ENCODE peak calls at places on chromosome 11, in eight cellular contexts. One of them, this sample, is unnamed.

GRCh38 chr11:59135648-59136461 is 6.8 kb upstream of the FAM111A start:
- DNase-seq in transverse colon: peak
- DNase-seq in mammary epithelial cell: peak
- DNase-seq in NT2/D1: peak
- DNase-seq in tibial artery: peak
- DNase-seq in SJCRH30: peak
- DNase-seq in Panc1: no peak
- DNase-seq in GM12865: peak
- DNase-seq in this sample: peak

GRCh38 chr11:27239305-27239942 is 123.6 kb downstream of the CCDC34 start:
- DNase-seq in NT2/D1: no peak
- DNase-seq in transverse colon: no peak
- DNase-seq in GM12865: no peak
- DNase-seq in SJCRH30: peak
- DNase-seq in mammary epithelial cell: no peak
- DNase-seq in tibial artery: peak
- DNase-seq in Panc1: no peak
- DNase-seq in this sample: no peak

GRCh38 chr11:93842461-93842860 is 8.0 kb downstream of the VSTM5 start:
- DNase-seq in tibial artery: no peak
- DNase-seq in mammary epithelial cell: peak
- DNase-seq in Panc1: no peak
- DNase-seq in GM12865: no peak
- DNase-seq in transverse colon: peak
- DNase-seq in SJCRH30: no peak
- DNase-seq in NT2/D1: no peak
- DNase-seq in this sample: no peak

GRCh38 chr11:93518081-93518480 is 25.1 kb downstream of the SMCO4 start:
- DNase-seq in SJCRH30: no peak
- DNase-seq in mammary epithelial cell: no peak
- DNase-seq in Panc1: no peak
- DNase-seq in GM12865: no peak
- DNase-seq in transverse colon: no peak
- DNase-seq in NT2/D1: no peak
- DNase-seq in tibial artery: no peak
- DNase-seq in this sample: no peak

GRCh38 chr11:19919050-19919561 is 206.5 kb downstream of the NAV2 start:
- DNase-seq in NT2/D1: no peak
- DNase-seq in transverse colon: peak
- DNase-seq in GM12865: no peak
- DNase-seq in mammary epithelial cell: peak
- DNase-seq in Panc1: peak
- DNase-seq in tibial artery: peak
- DNase-seq in SJCRH30: no peak
- DNase-seq in this sample: no peak

GRCh38 chr11:102552447-102553200 is 22.1 kb upstream of the MMP7 start:
- DNase-seq in Panc1: no peak
- DNase-seq in mammary epithelial cell: peak
- DNase-seq in GM12865: no peak
- DNase-seq in transverse colon: no peak
- DNase-seq in NT2/D1: no peak
- DNase-seq in SJCRH30: no peak
- DNase-seq in tibial artery: no peak
- DNase-seq in this sample: no peak

GRCh38 chr11:78780889-78781288 is 206.2 kb upstream of the NARS2 start:
- DNase-seq in NT2/D1: no peak
- DNase-seq in transverse colon: no peak
- DNase-seq in SJCRH30: no peak
- DNase-seq in mammary epithelial cell: no peak
- DNase-seq in GM12865: no peak
- DNase-seq in tibial artery: no peak
- DNase-seq in Panc1: no peak
- DNase-seq in this sample: no peak

GRCh38 chr11:15967966-15968365 is 388.4 kb downstream of the SOX6 start:
- DNase-seq in GM12865: no peak
- DNase-seq in Panc1: no peak
- DNase-seq in transverse colon: no peak
- DNase-seq in NT2/D1: no peak
- DNase-seq in mammary epithelial cell: peak
- DNase-seq in SJCRH30: no peak
- DNase-seq in tibial artery: no peak
- DNase-seq in this sample: no peak

GRCh38 chr11:18495703-18496102 is 31.0 kb downstream of the TSG101 start:
- DNase-seq in transverse colon: no peak
- DNase-seq in mammary epithelial cell: no peak
- DNase-seq in tibial artery: no peak
- DNase-seq in NT2/D1: no peak
- DNase-seq in GM12865: no peak
- DNase-seq in SJCRH30: no peak
- DNase-seq in Panc1: no peak
- DNase-seq in this sample: no peak

GRCh38 chr11:67389477-67389876 is 2.3 kb upstream of the RAD9A start:
- DNase-seq in GM12865: peak
- DNase-seq in tibial artery: no peak
- DNase-seq in mammary epithelial cell: no peak
- DNase-seq in transverse colon: peak
- DNase-seq in NT2/D1: peak
- DNase-seq in Panc1: peak
- DNase-seq in SJCRH30: peak
- DNase-seq in this sample: peak

GRCh38 chr11:3953327-3953726 is 97.9 kb downstream of the STIM1 start:
- DNase-seq in mammary epithelial cell: no peak
- DNase-seq in GM12865: no peak
- DNase-seq in NT2/D1: no peak
- DNase-seq in SJCRH30: no peak
- DNase-seq in tibial artery: no peak
- DNase-seq in Panc1: no peak
- DNase-seq in transverse colon: no peak
- DNase-seq in this sample: no peak

GRCh38 chr11:106021181-106021966 is 666 bp downstream of the MSANTD4 start:
- DNase-seq in GM12865: no peak
- DNase-seq in mammary epithelial cell: no peak
- DNase-seq in tibial artery: no peak
- DNase-seq in Panc1: no peak
- DNase-seq in transverse colon: no peak
- DNase-seq in SJCRH30: peak
- DNase-seq in NT2/D1: no peak
- DNase-seq in this sample: no peak

GRCh38 chr11:11533751-11534150 is 88.1 kb downstream of the GALNT18 start:
- DNase-seq in mammary epithelial cell: no peak
- DNase-seq in SJCRH30: no peak
- DNase-seq in NT2/D1: no peak
- DNase-seq in tibial artery: no peak
- DNase-seq in Panc1: no peak
- DNase-seq in transverse colon: no peak
- DNase-seq in GM12865: no peak
- DNase-seq in this sample: no peak

GRCh38 chr11:57157624-57158023 is 24.1 kb upstream of the LRRC55 start:
- DNase-seq in tibial artery: no peak
- DNase-seq in NT2/D1: no peak
- DNase-seq in GM12865: no peak
- DNase-seq in SJCRH30: no peak
- DNase-seq in transverse colon: no peak
- DNase-seq in Panc1: no peak
- DNase-seq in mammary epithelial cell: no peak
- DNase-seq in this sample: no peak

GRCh38 chr11:31141804-31142203 is 227.7 kb downstream of the DCDC1 start:
- DNase-seq in mammary epithelial cell: no peak
- DNase-seq in Panc1: no peak
- DNase-seq in GM12865: no peak
- DNase-seq in tibial artery: no peak
- DNase-seq in SJCRH30: no peak
- DNase-seq in transverse colon: no peak
- DNase-seq in NT2/D1: no peak
- DNase-seq in this sample: peak

GRCh38 chr11:72721689-72722049 is 30.5 kb downstream of the ARAP1 start:
- DNase-seq in tibial artery: no peak
- DNase-seq in transverse colon: peak
- DNase-seq in NT2/D1: no peak
- DNase-seq in Panc1: no peak
- DNase-seq in mammary epithelial cell: no peak
- DNase-seq in SJCRH30: peak
- DNase-seq in GM12865: peak
- DNase-seq in this sample: no peak

GRCh38 chr11:9826390-9826789 is 162.5 kb downstream of the SWAP70 start:
- DNase-seq in transverse colon: no peak
- DNase-seq in NT2/D1: no peak
- DNase-seq in Panc1: no peak
- DNase-seq in GM12865: no peak
- DNase-seq in tibial artery: no peak
- DNase-seq in mammary epithelial cell: no peak
- DNase-seq in SJCRH30: no peak
- DNase-seq in this sample: no peak

GRCh38 chr11:126415128-126415527 is 59.6 kb downstream of the ST3GAL4 start:
- DNase-seq in tibial artery: peak
- DNase-seq in mammary epithelial cell: no peak
- DNase-seq in Panc1: no peak
- DNase-seq in GM12865: no peak
- DNase-seq in SJCRH30: peak
- DNase-seq in NT2/D1: no peak
- DNase-seq in transverse colon: peak
- DNase-seq in this sample: no peak

GRCh38 chr11:35485656-35486318 is 39.6 kb downstream of the PAMR1 start:
- DNase-seq in tibial artery: peak
- DNase-seq in mammary epithelial cell: peak
- DNase-seq in Panc1: peak
- DNase-seq in SJCRH30: peak
- DNase-seq in GM12865: peak
- DNase-seq in transverse colon: peak
- DNase-seq in NT2/D1: peak
- DNase-seq in this sample: peak

GRCh38 chr11:10451399-10452116 is 3.5 kb upstream of the AMPD3 start:
- DNase-seq in NT2/D1: no peak
- DNase-seq in transverse colon: no peak
- DNase-seq in SJCRH30: peak
- DNase-seq in tibial artery: no peak
- DNase-seq in Panc1: no peak
- DNase-seq in GM12865: peak
- DNase-seq in mammary epithelial cell: no peak
- DNase-seq in this sample: no peak

GRCh38 chr11:11629368-11629767 is 7.6 kb upstream of the GALNT18 start:
- DNase-seq in NT2/D1: no peak
- DNase-seq in GM12865: no peak
- DNase-seq in SJCRH30: no peak
- DNase-seq in transverse colon: no peak
- DNase-seq in Panc1: no peak
- DNase-seq in tibial artery: no peak
- DNase-seq in mammary epithelial cell: no peak
- DNase-seq in this sample: no peak

GRCh38 chr11:69325446-69325845 is 31.5 kb downstream of the MYEOV start:
- DNase-seq in mammary epithelial cell: no peak
- DNase-seq in SJCRH30: no peak
- DNase-seq in NT2/D1: no peak
- DNase-seq in transverse colon: no peak
- DNase-seq in tibial artery: no peak
- DNase-seq in GM12865: no peak
- DNase-seq in Panc1: no peak
- DNase-seq in this sample: no peak

DNA sequence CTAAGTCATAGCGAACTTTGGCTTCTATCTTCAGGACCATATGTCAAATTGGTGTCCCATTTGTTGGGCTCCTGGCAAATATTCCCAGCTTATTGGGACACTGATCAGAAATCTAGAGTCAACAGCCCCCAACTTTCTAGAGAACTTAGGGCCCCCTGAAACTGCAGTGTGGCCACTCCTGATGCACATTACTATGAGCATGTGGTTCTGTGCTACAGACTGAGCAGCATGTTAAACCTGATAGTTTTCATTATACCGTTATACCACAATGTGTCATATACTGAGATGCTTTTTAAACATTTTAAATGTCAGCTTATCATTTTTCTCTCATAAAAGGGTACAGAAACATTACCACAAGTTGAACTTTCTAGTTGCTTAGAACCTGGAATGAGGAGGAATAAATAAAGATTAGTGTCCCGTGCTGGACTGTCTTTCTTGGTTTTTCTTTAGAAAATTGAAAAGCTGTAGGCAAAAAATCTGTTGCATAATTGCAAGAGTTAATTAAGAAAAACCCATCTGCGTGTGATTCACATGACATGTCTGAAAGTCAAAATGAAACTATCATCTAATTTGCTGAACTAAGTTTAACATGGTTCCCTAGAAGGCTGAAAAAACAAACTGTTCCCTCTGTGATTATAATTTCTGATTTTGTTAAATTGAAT is 16.4 kb upstream of the CTSC start:
- DNase-seq in GM12865: peak
- DNase-seq in tibial artery: no peak
- DNase-seq in transverse colon: no peak
- DNase-seq in Panc1: no peak
- DNase-seq in mammary epithelial cell: no peak
- DNase-seq in NT2/D1: no peak
- DNase-seq in SJCRH30: no peak
- DNase-seq in this sample: no peak
- H3K4me3 ChIP-seq in GM12865: no peak
- H3K4me3 ChIP-seq in tibial artery: no peak
- H3K4me3 ChIP-seq in transverse colon: no peak
- H3K4me3 ChIP-seq in Panc1: no peak
- H3K4me3 ChIP-seq in mammary epithelial cell: no peak
- H3K4me3 ChIP-seq in NT2/D1: no peak
- H3K4me3 ChIP-seq in SJCRH30: no peak
- H3K4me3 ChIP-seq in this sample: no peak

GRCh38 chr11:130873766-130874165 is 42.5 kb downstream of the SNX19 start:
- DNase-seq in SJCRH30: no peak
- DNase-seq in tibial artery: no peak
- DNase-seq in mammary epithelial cell: peak
- DNase-seq in transverse colon: no peak
- DNase-seq in Panc1: no peak
- DNase-seq in NT2/D1: no peak
- DNase-seq in GM12865: no peak
- DNase-seq in this sample: no peak
- H3K4me3 ChIP-seq in SJCRH30: no peak
- H3K4me3 ChIP-seq in tibial artery: no peak
- H3K4me3 ChIP-seq in mammary epithelial cell: no peak
- H3K4me3 ChIP-seq in transverse colon: no peak
- H3K4me3 ChIP-seq in Panc1: no peak
- H3K4me3 ChIP-seq in NT2/D1: no peak
- H3K4me3 ChIP-seq in GM12865: no peak
- H3K4me3 ChIP-seq in this sample: no peak

GRCh38 chr11:830295-831131 is 2.2 kb upstream of the CD151 start:
- DNase-seq in tibial artery: no peak
- DNase-seq in GM12865: peak
- DNase-seq in SJCRH30: peak
- DNase-seq in transverse colon: peak
- DNase-seq in mammary epithelial cell: peak
- DNase-seq in NT2/D1: no peak
- DNase-seq in Panc1: no peak
- DNase-seq in this sample: peak
- H3K4me3 ChIP-seq in tibial artery: peak
- H3K4me3 ChIP-seq in GM12865: peak
- H3K4me3 ChIP-seq in SJCRH30: peak
- H3K4me3 ChIP-seq in transverse colon: no peak
- H3K4me3 ChIP-seq in mammary epithelial cell: peak
- H3K4me3 ChIP-seq in NT2/D1: peak
- H3K4me3 ChIP-seq in Panc1: peak
- H3K4me3 ChIP-seq in this sample: peak

DNA sequence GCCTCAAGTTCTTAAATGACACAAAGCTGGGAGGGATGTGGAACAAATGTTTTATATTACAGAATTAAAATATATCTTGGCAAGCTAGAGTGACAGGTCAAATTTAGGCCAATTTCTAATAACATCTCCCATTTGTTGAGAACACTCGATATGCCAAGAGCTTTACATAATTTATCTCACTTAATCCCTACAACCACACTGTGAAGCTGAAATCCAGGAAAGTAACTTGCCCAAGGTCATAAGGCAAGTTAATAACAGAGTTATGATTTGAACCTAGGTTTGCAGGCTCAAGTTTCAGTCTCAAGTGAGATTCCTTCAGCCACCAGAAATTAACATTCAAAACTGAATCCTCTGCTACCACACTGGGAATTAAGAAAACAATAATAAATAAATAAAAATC is 38.3 kb downstream of the RAB30 start:
- DNase-seq in NT2/D1: no peak
- DNase-seq in tibial artery: no peak
- DNase-seq in Panc1: no peak
- DNase-seq in SJCRH30: peak
- DNase-seq in mammary epithelial cell: no peak
- DNase-seq in GM12865: no peak
- DNase-seq in transverse colon: no peak
- DNase-seq in this sample: no peak
- H3K4me3 ChIP-seq in NT2/D1: no peak
- H3K4me3 ChIP-seq in tibial artery: peak
- H3K4me3 ChIP-seq in Panc1: no peak
- H3K4me3 ChIP-seq in SJCRH30: peak
- H3K4me3 ChIP-seq in mammary epithelial cell: peak
- H3K4me3 ChIP-seq in GM12865: no peak
- H3K4me3 ChIP-seq in transverse colon: peak
- H3K4me3 ChIP-seq in this sample: no peak